ENCODE peak calls at places on chromosomes 16 and 17, in four cellular contexts. One of them, this sample, is unnamed.

GRCh38 chr16:71780521-71781089 is 28.0 kb downstream of the AP1G1 start:
- DNase-seq in ovary: no peak
- DNase-seq in psoas muscle: no peak
- DNase-seq in heart left ventricle: no peak
- DNase-seq in this sample: no peak

GRCh38 chr17:57915532-57915931 is 39.7 kb downstream of the CUEDC1 start:
- DNase-seq in ovary: no peak
- DNase-seq in psoas muscle: no peak
- DNase-seq in heart left ventricle: no peak
- DNase-seq in this sample: peak; percentile 24

GRCh38 chr16:27366687-27367462 is 35.1 kb upstream of the IL21R start:
- DNase-seq in ovary: no peak
- DNase-seq in psoas muscle: no peak
- DNase-seq in heart left ventricle: no peak
- DNase-seq in this sample: no peak

GRCh38 chr16:695355-696089 is 5.3 kb upstream of the WDR24 start:
- DNase-seq in ovary: no peak
- DNase-seq in psoas muscle: peak; percentile 42
- DNase-seq in heart left ventricle: no peak
- DNase-seq in this sample: no peak

GRCh38 chr16:4032768-4033167 is 83.5 kb downstream of the ADCY9 start:
- DNase-seq in ovary: no peak
- DNase-seq in psoas muscle: peak; percentile 44
- DNase-seq in heart left ventricle: no peak
- DNase-seq in this sample: no peak

GRCh38 chr16:14559809-14560227 is 70.2 kb downstream of the PARN start:
- DNase-seq in ovary: no peak
- DNase-seq in psoas muscle: no peak
- DNase-seq in heart left ventricle: no peak
- DNase-seq in this sample: no peak

GRCh38 chr16:28265822-28266221 is 26.5 kb upstream of the SBK1 start:
- DNase-seq in ovary: no peak
- DNase-seq in psoas muscle: no peak
- DNase-seq in heart left ventricle: no peak
- DNase-seq in this sample: no peak

GRCh38 chr16:83330251-83330650 is 477.5 kb upstream of the HSBP1 start:
- DNase-seq in ovary: no peak
- DNase-seq in psoas muscle: no peak
- DNase-seq in heart left ventricle: no peak
- DNase-seq in this sample: no peak

GRCh38 chr16:69266334-69267063 is 44.7 kb upstream of the VPS4A start:
- DNase-seq in ovary: no peak
- DNase-seq in psoas muscle: no peak
- DNase-seq in heart left ventricle: no peak
- DNase-seq in this sample: no peak

GRCh38 chr17:80742091-80742490 is 197.5 kb downstream of the RPTOR start:
- DNase-seq in ovary: no peak
- DNase-seq in psoas muscle: no peak
- DNase-seq in heart left ventricle: no peak
- DNase-seq in this sample: no peak

GRCh38 chr17:20158580-20158979 is 149.4 kb downstream of the SPECC1 start:
- DNase-seq in ovary: no peak
- DNase-seq in psoas muscle: no peak
- DNase-seq in heart left ventricle: no peak
- DNase-seq in this sample: no peak

GRCh38 chr17:54948380-54948779 is 20.1 kb downstream of the COX11 start:
- DNase-seq in ovary: no peak
- DNase-seq in psoas muscle: no peak
- DNase-seq in heart left ventricle: no peak
- DNase-seq in this sample: no peak

GRCh38 chr17:19386974-19387920 is at the start of gene MFAP4:
- DNase-seq in ovary: peak; percentile 89
- DNase-seq in psoas muscle: peak; percentile 75
- DNase-seq in heart left ventricle: peak; percentile 71
- DNase-seq in this sample: no peak

GRCh38 chr16:31876955-31877828 is 3.6 kb downstream of the ZNF267 start:
- DNase-seq in ovary: no peak
- DNase-seq in psoas muscle: no peak
- DNase-seq in heart left ventricle: no peak
- DNase-seq in this sample: no peak

GRCh38 chr17:80856863-80857488 is 134.7 kb upstream of the CHMP6 start:
- DNase-seq in ovary: no peak
- DNase-seq in psoas muscle: no peak
- DNase-seq in heart left ventricle: no peak
- DNase-seq in this sample: no peak

GRCh38 chr16:49703494-49703893 is 152.4 kb downstream of the ZNF423 start:
- DNase-seq in ovary: no peak
- DNase-seq in psoas muscle: no peak
- DNase-seq in heart left ventricle: no peak
- DNase-seq in this sample: no peak
- H3K27ac ChIP-seq in ovary: no peak overlapping the region
- H3K27ac ChIP-seq in psoas muscle: no peak overlapping the region
- H3K27ac ChIP-seq in heart left ventricle: no peak overlapping the region
- H3K27ac ChIP-seq in this sample: no peak overlapping the region

GRCh38 chr17:50459081-50459676 is 9.5 kb downstream of the CHAD start:
- DNase-seq in ovary: no peak
- DNase-seq in psoas muscle: no peak
- DNase-seq in heart left ventricle: no peak
- DNase-seq in this sample: no peak

GRCh38 chr17:50459756-50460155 is 8.9 kb downstream of the CHAD start:
- DNase-seq in ovary: no peak
- DNase-seq in psoas muscle: no peak
- DNase-seq in heart left ventricle: no peak
- DNase-seq in this sample: no peak

GRCh38 chr17:50460831-50461526 is 7.7 kb downstream of the CHAD start:
- DNase-seq in ovary: no peak
- DNase-seq in psoas muscle: no peak
- DNase-seq in heart left ventricle: no peak
- DNase-seq in this sample: no peak

GRCh38 chr17:50462446-50462845 is 6.2 kb downstream of the CHAD start:
- DNase-seq in ovary: no peak
- DNase-seq in psoas muscle: no peak
- DNase-seq in heart left ventricle: no peak
- DNase-seq in this sample: no peak

DNA sequence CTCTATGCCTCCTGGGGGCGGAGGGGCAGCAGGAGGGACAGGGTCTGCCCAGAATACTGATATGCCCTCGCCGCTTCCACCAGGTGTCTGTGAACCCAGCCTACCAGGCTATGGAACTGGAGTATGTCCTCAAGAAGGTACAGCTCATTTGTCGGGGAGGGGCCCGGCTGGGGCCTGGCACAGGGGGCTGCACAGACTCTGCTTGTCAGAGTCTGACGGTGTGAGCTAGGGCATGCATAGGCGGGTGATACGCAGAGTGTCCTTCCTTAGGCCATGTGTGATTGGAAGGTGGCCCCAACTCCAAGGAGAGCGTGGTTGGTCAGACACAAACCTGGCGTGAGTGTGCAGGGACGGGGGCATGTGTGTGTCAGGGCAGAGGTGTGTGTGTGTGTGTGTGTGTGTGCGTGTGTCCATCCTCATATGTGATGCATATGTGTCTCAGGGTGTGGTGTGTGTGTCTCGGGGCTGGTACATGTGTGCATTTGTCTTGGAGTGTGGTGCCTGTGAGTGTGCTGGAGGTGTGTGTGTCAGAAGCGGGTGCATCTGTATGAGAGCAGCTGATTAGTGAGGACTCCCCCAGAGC is 7.0 kb downstream of the CHAD start:
- DNase-seq in ovary: no peak
- DNase-seq in psoas muscle: no peak
- DNase-seq in heart left ventricle: no peak
- DNase-seq in this sample: no peak
- H3K27ac ChIP-seq in ovary: no peak overlapping the region
- H3K27ac ChIP-seq in psoas muscle: no peak overlapping the region
- H3K27ac ChIP-seq in heart left ventricle: no peak overlapping the region
- H3K27ac ChIP-seq in this sample: no peak overlapping the region

DNA sequence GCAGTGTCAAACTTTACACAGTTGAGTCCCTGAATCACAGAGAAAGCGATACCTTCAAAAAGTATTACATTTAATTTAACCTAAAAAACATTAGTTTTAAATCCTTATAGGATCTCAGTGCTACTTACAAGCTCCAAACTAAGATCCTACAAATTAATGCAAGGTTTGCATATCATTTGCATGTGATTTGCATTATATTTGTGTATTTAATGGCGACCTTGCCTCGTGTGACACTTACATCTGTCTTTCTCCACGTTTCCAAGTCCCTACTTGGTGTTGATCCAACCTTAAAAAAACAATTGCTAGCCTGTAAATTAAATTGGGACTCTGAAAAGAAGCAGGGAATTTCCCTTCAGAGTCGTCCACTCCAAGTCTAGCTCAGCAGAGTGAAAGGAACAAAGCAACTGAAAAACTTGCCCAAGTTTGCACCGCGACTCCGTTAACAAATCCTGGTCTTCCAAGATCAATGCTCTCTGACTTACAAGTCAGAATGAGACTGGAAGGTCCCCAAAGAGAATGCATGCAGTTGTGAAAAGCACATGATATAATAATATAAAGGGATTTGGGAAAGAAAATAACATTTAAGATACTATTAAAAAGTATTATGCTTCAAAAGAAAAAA is 739 bp upstream of the FAM117A start:
- DNase-seq in ovary: no peak
- DNase-seq in psoas muscle: no peak
- DNase-seq in heart left ventricle: no peak
- DNase-seq in this sample: no peak
- H3K27ac ChIP-seq in ovary: peak overlapping the region; percentile 18
- H3K27ac ChIP-seq in psoas muscle: no peak overlapping the region
- H3K27ac ChIP-seq in heart left ventricle: no peak overlapping the region
- H3K27ac ChIP-seq in this sample: peak overlapping the region; percentile 16

DNA sequence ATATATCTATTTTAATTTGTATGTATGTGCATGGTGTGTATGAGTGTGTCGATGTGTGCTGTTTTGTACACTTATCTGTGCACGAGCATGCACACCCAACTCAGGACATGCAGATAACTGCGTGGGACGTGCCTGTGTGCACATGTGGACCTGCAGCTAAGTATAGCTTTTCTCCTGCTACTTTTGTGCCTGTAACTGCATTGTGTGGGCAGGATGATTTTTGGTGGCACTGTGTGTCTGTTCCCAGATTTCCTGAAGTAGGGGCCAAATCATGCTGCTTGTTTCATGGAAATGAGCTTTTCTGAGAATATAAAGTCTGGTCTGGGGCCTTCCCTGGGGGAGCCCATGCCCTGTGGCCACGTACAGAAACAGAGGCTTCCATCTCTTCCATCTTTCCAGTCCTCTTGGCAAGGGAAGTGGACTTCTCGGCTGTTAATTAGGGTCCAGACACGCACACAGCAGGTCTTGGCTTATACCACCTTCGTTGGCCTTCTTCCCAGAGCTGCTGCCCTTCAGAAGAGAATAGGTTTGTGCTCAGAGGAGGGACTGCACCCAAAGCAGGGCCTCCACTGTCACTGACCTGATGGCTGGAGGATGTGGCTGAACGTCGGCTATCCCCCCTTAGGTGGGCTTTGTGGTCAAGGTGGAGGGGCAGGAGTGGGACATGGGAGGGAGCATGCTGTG is 30.2 kb downstream of the SPNS3 start:
- DNase-seq in ovary: no peak
- DNase-seq in psoas muscle: no peak
- DNase-seq in heart left ventricle: no peak
- DNase-seq in this sample: no peak
- H3K27ac ChIP-seq in ovary: no peak overlapping the region
- H3K27ac ChIP-seq in psoas muscle: no peak overlapping the region
- H3K27ac ChIP-seq in heart left ventricle: no peak overlapping the region
- H3K27ac ChIP-seq in this sample: no peak overlapping the region

DNA sequence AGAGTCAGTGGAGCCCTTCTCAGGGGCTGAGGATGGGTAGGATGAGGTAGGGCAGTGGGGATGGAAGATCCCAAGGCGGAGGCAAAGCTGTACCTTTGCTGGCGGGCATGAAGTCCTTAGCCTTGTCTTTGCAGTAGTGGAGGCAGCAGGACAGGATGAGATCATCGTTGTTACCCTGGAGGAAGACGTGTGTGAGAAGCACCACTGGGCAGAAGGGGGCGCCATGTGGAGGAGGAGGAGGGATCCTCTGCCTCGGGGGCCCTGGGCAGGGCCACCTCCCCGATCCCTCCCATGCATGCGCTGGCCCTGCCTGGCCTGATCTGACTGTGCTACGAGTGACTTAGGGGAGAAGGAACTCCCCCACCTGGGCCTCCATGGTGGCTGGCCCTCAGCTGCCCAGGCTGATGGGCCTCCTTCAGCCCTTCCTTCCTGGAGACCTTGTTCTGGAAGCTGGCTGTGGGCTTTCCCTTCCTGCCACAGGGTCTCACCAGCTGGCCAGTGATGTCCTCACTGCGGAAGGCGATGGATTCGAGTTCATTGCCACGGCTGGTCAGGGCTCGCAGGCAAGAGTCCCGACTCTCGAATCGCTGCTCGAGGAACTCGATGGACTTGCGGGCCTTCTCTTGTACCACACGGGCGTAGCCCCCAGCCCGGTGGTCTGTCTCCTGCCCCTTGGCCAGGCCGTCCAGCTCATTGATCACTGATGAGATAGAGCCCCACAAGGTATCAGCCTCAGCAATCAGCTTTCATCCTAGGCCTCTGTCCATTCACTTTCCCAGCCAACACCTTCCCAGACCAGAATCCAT is 10.3 kb downstream of the HIC1 start:
- DNase-seq in ovary: peak; percentile 64
- DNase-seq in psoas muscle: peak; percentile 64
- DNase-seq in heart left ventricle: no peak
- DNase-seq in this sample: no peak
- H3K27ac ChIP-seq in ovary: peak overlapping the region; percentile 15
- H3K27ac ChIP-seq in psoas muscle: peak overlapping the region; percentile 62
- H3K27ac ChIP-seq in heart left ventricle: no peak overlapping the region
- H3K27ac ChIP-seq in this sample: no peak overlapping the region

GRCh38 chr17:1727876-1728630 is 3.5 kb downstream of the WDR81 start:
- DNase-seq in ovary: peak; percentile 44
- DNase-seq in psoas muscle: no peak
- DNase-seq in heart left ventricle: no peak
- DNase-seq in this sample: no peak
- H3K27ac ChIP-seq in ovary: peak overlapping the region; percentile 100
- H3K27ac ChIP-seq in psoas muscle: peak overlapping the region; percentile 94
- H3K27ac ChIP-seq in heart left ventricle: no peak overlapping the region
- H3K27ac ChIP-seq in this sample: no peak overlapping the region

GRCh38 chr16:81456523-81457325 is 12.1 kb downstream of the CMIP start:
- DNase-seq in ovary: no peak
- DNase-seq in psoas muscle: peak; percentile 7
- DNase-seq in heart left ventricle: no peak
- DNase-seq in this sample: no peak
- H3K27ac ChIP-seq in ovary: no peak overlapping the region
- H3K27ac ChIP-seq in psoas muscle: no peak overlapping the region
- H3K27ac ChIP-seq in heart left ventricle: no peak overlapping the region
- H3K27ac ChIP-seq in this sample: no peak overlapping the region

GRCh38 chr17:37284198-37284597 is 91.6 kb upstream of the C17orf78 start:
- DNase-seq in ovary: no peak
- DNase-seq in psoas muscle: no peak
- DNase-seq in heart left ventricle: no peak
- DNase-seq in this sample: no peak
- H3K27ac ChIP-seq in ovary: no peak overlapping the region
- H3K27ac ChIP-seq in psoas muscle: no peak overlapping the region
- H3K27ac ChIP-seq in heart left ventricle: no peak overlapping the region
- H3K27ac ChIP-seq in this sample: no peak overlapping the region